ENCODE peak calls at places on chromosomes 2 and 18, in ten cellular contexts. Z is ovary, M is SK-N-SH, R is upper lobe of left lung, F is A549, E is H1, X is stomach, J is tibial nerve, S is GM12878, D is HepG2. G is an unnamed sample.

GRCh38 chr2:202072737-202073396 is at the start of gene KIAA2012:
- DNase-seq in Z (no peak), M (peak), R (peak), F (no peak), E (no peak), X (no peak), J (no peak), S (no peak), D (no peak), G (no peak)

GRCh38 chr2:126527836-126528490 is 128.0 kb upstream of the GYPC start:
- DNase-seq in Z (peak), M (peak), R (no peak), F (peak), E (peak), X (peak), J (peak), S (peak), D (peak), G (peak)

GRCh38 chr2:233210843-233211600 is 40.5 kb upstream of the ATG16L1 start:
- DNase-seq in Z (peak), M (no peak), R (peak), F (no peak), E (no peak), X (peak), J (peak), S (no peak), D (no peak), G (peak)

GRCh38 chr18:49277395-49278036 is 182.9 kb downstream of the DYM start:
- DNase-seq in Z (no peak), M (no peak), R (no peak), F (no peak), E (no peak), X (no peak), J (no peak), S (no peak), D (no peak), G (no peak)

GRCh38 chr2:161415467-161416293 is 417 bp upstream of the TBR1 start:
- DNase-seq in Z (no peak), M (peak), R (no peak), F (no peak), E (no peak), X (no peak), J (no peak), S (no peak), D (peak), G (no peak)

GRCh38 chr18:43785145-43785544 is 507.9 kb upstream of the SYT4 start:
- DNase-seq in Z (no peak), M (no peak), R (no peak), F (no peak), E (no peak), X (no peak), J (no peak), S (no peak), D (no peak), G (no peak)

GRCh38 chr2:160271166-160272086 is 71.4 kb upstream of the ITGB6 start:
- DNase-seq in Z (peak), M (no peak), R (no peak), F (no peak), E (no peak), X (no peak), J (no peak), S (no peak), D (no peak), G (no peak)

GRCh38 chr18:51321696-51322095 is 124.2 kb upstream of the MEX3C start:
- DNase-seq in Z (no peak), M (no peak), R (no peak), F (no peak), E (no peak), X (no peak), J (no peak), S (no peak), D (no peak), G (no peak)

GRCh38 chr2:128354731-128355470 is 36.2 kb upstream of the HS6ST1 start:
- DNase-seq in Z (no peak), M (no peak), R (no peak), F (no peak), E (no peak), X (no peak), J (no peak), S (no peak), D (no peak), G (no peak)

GRCh38 chr2:149737882-149738281 is 150.3 kb upstream of the MMADHC start:
- DNase-seq in Z (no peak), M (no peak), R (no peak), F (no peak), E (no peak), X (no peak), J (no peak), S (no peak), D (no peak), G (no peak)

GRCh38 chr18:46069524-46069923 is 2.5 kb downstream of the PSTPIP2 start:
- DNase-seq in Z (no peak), M (no peak), R (no peak), F (no peak), E (no peak), X (no peak), J (no peak), S (no peak), D (no peak), G (no peak)

GRCh38 chr18:46067431-46068007 is 4.5 kb downstream of the PSTPIP2 start:
- DNase-seq in Z (no peak), M (no peak), R (no peak), F (peak), E (no peak), X (no peak), J (no peak), S (no peak), D (peak), G (no peak)

GRCh38 chr18:46070232-46070631 is 1.8 kb downstream of the PSTPIP2 start:
- DNase-seq in Z (no peak), M (no peak), R (peak), F (no peak), E (no peak), X (no peak), J (no peak), S (no peak), D (no peak), G (no peak)

GRCh38 chr18:46070683-46071614 is 1.1 kb downstream of the PSTPIP2 start:
- DNase-seq in Z (no peak), M (peak), R (peak), F (no peak), E (no peak), X (no peak), J (no peak), S (no peak), D (no peak), G (no peak)

GRCh38 chr18:46068763-46069162 is 3.3 kb downstream of the PSTPIP2 start:
- DNase-seq in Z (no peak), M (no peak), R (no peak), F (peak), E (no peak), X (no peak), J (no peak), S (no peak), D (no peak), G (no peak)
- TF ChIP-seq EP300 in Z (no peak), M (no peak), R (no peak), F (no peak), E (no peak), X (no peak), J (no peak), S (no peak), D (no peak), G (no peak)

DNA sequence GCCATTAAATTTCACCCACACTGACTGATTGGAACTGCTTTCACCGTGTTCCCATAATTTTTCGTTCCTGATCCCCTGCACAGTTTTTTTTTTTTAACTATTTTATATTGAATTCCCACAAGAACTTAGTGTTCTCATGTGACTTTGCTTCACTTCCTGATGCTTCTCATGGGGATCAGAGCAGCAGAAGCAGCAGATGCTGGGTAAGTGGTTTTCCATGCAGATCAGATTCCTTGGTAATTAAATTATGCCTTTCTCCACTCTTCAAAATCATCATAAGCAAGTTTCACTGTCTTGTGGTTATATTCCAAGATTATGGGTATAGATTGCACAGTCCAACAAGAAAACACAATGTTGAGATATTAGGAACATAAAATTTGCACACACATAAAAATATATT is 277.8 kb downstream of the GULP1 start:
- DNase-seq in Z (no peak), M (no peak), R (no peak), F (no peak), E (no peak), X (no peak), J (no peak), S (no peak), D (no peak), G (no peak)
- TF ChIP-seq EP300 in Z (no peak), M (no peak), R (no peak), F (no peak), E (no peak), X (no peak), J (no peak), S (no peak), D (no peak), G (no peak)

DNA sequence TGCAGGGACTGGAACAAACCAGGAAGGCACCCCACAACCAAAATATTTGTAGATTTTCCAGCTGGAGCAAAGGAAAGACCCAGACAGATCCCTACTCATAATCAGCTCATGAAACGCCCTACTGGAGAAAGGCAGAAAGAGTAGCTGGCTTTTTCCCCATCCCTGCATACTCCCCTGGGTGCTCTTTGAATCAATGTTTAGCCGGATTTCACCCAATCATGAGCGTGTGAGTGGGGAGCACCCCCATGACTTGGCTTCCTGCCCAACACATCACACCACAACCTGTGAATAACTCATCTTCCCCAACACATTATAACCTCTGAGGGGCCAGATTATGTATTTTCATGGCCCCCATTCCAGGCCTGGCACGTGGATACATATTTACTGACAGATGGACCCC is 35.1 kb upstream of the SLC14A1 start:
- DNase-seq in Z (no peak), M (no peak), R (no peak), F (no peak), E (no peak), X (no peak), J (no peak), S (no peak), D (no peak), G (peak)
- TF ChIP-seq EP300 in Z (no peak), M (no peak), R (no peak), F (no peak), E (no peak), X (no peak), J (no peak), S (no peak), D (no peak), G (no peak)

GRCh38 chr2:30480703-30481322 is 33.8 kb downstream of the LCLAT1 start:
- DNase-seq in Z (no peak), M (no peak), R (no peak), F (no peak), E (no peak), X (no peak), J (no peak), S (no peak), D (no peak), G (peak)
- TF ChIP-seq EP300 in Z (no peak), M (no peak), R (no peak), F (no peak), E (no peak), X (no peak), J (no peak), S (no peak), D (no peak), G (no peak)

DNA sequence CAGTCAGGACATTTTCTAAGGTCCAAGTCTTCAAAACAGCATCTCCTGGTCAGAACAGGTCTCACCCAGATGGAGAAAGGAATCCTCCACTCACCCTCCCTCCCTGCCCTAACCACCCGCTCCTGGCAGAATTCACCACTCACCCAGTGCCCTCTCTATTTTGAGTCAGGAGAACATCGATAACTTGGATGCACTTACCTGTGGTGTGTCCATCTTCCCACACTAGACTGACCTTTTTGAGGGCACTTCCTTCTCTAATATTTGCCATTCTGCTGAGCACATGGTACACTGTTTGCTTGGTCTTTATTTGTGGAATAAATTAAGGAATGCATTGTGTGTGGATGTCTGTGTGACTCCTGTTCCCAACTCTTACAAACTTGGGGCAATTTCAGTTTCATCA is 133.7 kb downstream of the ACKR3 start:
- DNase-seq in Z (no peak), M (no peak), R (no peak), F (no peak), E (no peak), X (no peak), J (no peak), S (no peak), D (no peak), G (no peak)
- TF ChIP-seq EP300 in Z (no peak), M (no peak), R (no peak), F (no peak), E (no peak), X (no peak), J (no peak), S (no peak), D (no peak), G (no peak)

GRCh38 chr2:239137165-239137889 is 263.5 kb downstream of the HDAC4 start:
- DNase-seq in Z (peak), M (no peak), R (no peak), F (no peak), E (no peak), X (no peak), J (no peak), S (no peak), D (no peak), G (no peak)

GRCh38 chr2:239136762-239137161 is 264.1 kb downstream of the HDAC4 start:
- DNase-seq in Z (no peak), M (no peak), R (no peak), F (no peak), E (no peak), X (no peak), J (no peak), S (no peak), D (no peak), G (no peak)

GRCh38 chr2:239133945-239134570 is 266.8 kb downstream of the HDAC4 start:
- DNase-seq in Z (no peak), M (no peak), R (no peak), F (no peak), E (no peak), X (no peak), J (no peak), S (no peak), D (no peak), G (no peak)

GRCh38 chr2:239136203-239136602 is 264.6 kb downstream of the HDAC4 start:
- DNase-seq in Z (no peak), M (no peak), R (no peak), F (no peak), E (no peak), X (no peak), J (no peak), S (no peak), D (no peak), G (no peak)

DNA sequence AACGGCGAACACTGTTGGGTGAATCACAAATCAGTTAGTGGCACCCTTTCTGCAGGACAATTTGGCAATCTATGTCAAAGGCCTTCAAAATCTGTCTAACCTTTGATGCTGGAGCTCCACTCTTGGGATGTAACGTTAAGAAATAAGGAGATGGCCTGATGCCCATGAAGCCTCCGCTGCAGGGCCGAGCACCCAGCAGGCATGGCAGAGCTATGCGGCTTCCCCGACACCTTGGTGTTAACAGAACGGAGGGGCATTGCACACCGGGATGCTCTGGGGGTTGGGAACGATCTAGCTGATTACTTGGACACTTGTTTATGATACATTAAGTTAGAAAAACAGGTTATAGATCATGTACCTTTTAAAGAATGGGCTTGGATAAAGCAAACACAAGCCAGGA is 265.3 kb downstream of the HDAC4 start:
- DNase-seq in Z (no peak), M (no peak), R (no peak), F (no peak), E (no peak), X (no peak), J (no peak), S (no peak), D (no peak), G (no peak)
- TF ChIP-seq EP300 in Z (no peak), M (no peak), R (no peak), F (no peak), E (no peak), X (no peak), J (no peak), S (no peak), D (no peak), G (no peak)

DNA sequence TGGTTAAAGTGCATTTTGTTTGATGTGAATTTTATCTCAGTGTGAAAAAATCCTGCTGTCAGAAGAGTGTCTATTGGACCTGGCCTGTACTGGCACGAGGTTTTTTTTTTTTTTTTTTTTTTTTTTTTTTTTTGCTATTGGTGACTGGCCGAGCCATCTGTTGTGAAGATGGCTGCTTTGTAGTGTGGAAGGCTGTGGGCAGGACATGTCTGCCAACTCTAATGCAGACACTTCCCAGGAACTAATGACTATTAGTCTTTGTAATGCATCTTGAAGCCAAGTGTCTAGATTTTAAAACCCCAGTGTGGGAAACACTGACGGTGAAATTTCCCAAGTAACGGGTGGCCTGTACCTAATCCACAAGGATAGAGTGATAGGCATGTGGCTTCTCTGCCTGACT is 34.3 kb downstream of the ZAP70 start:
- DNase-seq in Z (no peak), M (no peak), R (no peak), F (no peak), E (no peak), X (no peak), J (no peak), S (no peak), D (no peak), G (no peak)
- TF ChIP-seq EP300 in Z (no peak), M (no peak), R (no peak), F (no peak), E (no peak), X (no peak), J (no peak), S (no peak), D (no peak), G (no peak)

GRCh38 chr2:12452211-12452610 is 264.5 kb upstream of the TRIB2 start:
- DNase-seq in Z (no peak), M (no peak), R (no peak), F (no peak), E (no peak), X (no peak), J (no peak), S (no peak), D (no peak), G (no peak)

GRCh38 chr2:12451726-12452125 is 265.0 kb upstream of the TRIB2 start:
- DNase-seq in Z (no peak), M (no peak), R (no peak), F (no peak), E (no peak), X (no peak), J (no peak), S (no peak), D (no peak), G (no peak)

GRCh38 chr2:12453731-12454130 is 263.0 kb upstream of the TRIB2 start:
- DNase-seq in Z (no peak), M (no peak), R (peak), F (no peak), E (no peak), X (no peak), J (no peak), S (no peak), D (no peak), G (no peak)

GRCh38 chr2:12448846-12449480 is 267.8 kb upstream of the TRIB2 start:
- DNase-seq in Z (no peak), M (no peak), R (no peak), F (no peak), E (no peak), X (no peak), J (no peak), S (no peak), D (no peak), G (no peak)
- TF ChIP-seq EP300 in Z (no peak), M (no peak), R (no peak), F (no peak), E (no peak), X (no peak), J (no peak), S (no peak), D (no peak), G (no peak)

G was measured in transverse colon.